ENCODE peak calls at places on chromosome 3, in five cellular contexts. X is brain microvascular endothelial cell, Y is T1000, L is NCI-H1417, K is GM23248. U is an unnamed sample.

GRCh38 chr3:36227982-36228381 is 152.3 kb upstream of the STAC start:
- DNase-seq in X (no peak), Y (no peak), L (no peak), K (no peak), U (no peak)

GRCh38 chr3:195565716-195566115 is 18.0 kb downstream of the APOD start:
- DNase-seq in X (no peak), Y (no peak), L (peak), K (no peak), U (no peak)

GRCh38 chr3:165839296-165840076 is 2.3 kb upstream of the BCHE start:
- DNase-seq in X (no peak), Y (no peak), L (peak), K (no peak), U (no peak)

GRCh38 chr3:36907911-36908646 is 36.8 kb downstream of the TRANK1 start:
- DNase-seq in X (peak), Y (peak), L (no peak), K (peak), U (peak)

GRCh38 chr3:66763294-66763693 is 234.8 kb upstream of the KBTBD8 start:
- DNase-seq in X (no peak), Y (peak), L (no peak), K (peak), U (no peak)

GRCh38 chr3:190385835-190386688 is 1.9 kb upstream of the CLDN16 start:
- DNase-seq in X (peak), Y (peak), L (no peak), K (peak), U (no peak)

GRCh38 chr3:186369217-186369616 is 7.2 kb upstream of the DGKG start:
- DNase-seq in X (no peak), Y (no peak), L (no peak), K (no peak), U (no peak)

GRCh38 chr3:188486126-188486525 is 332.2 kb downstream of the LPP start:
- DNase-seq in X (peak), Y (no peak), L (no peak), K (peak), U (no peak)

GRCh38 chr3:20225769-20226168 is 39.8 kb upstream of the SGO1 start:
- DNase-seq in X (peak), Y (no peak), L (peak), K (peak), U (no peak)

GRCh38 chr3:172107403-172107802 is 68.0 kb downstream of the FNDC3B start:
- DNase-seq in X (no peak), Y (no peak), L (no peak), K (peak), U (peak)

GRCh38 chr3:120177151-120177550 is 82.9 kb upstream of the GSK3B start:
- DNase-seq in X (peak), Y (peak), L (peak), K (peak), U (no peak)

GRCh38 chr3:152444029-152444641 is 175.4 kb downstream of the MBNL1 start:
- DNase-seq in X (no peak), Y (no peak), L (peak), K (peak), U (no peak)

GRCh38 chr3:24628523-24629258 is 134.0 kb upstream of the THRB start:
- DNase-seq in X (no peak), Y (no peak), L (peak), K (no peak), U (no peak)

GRCh38 chr3:44323341-44323955 is 15.1 kb upstream of the TCAIM start:
- DNase-seq in X (peak), Y (no peak), L (peak), K (peak), U (peak)

GRCh38 chr3:115580566-115580965 is 42.7 kb upstream of the GAP43 start:
- DNase-seq in X (no peak), Y (peak), L (no peak), K (peak), U (no peak)

GRCh38 chr3:126557761-126558160 is 971 bp downstream of the C3orf22 start:
- DNase-seq in X (no peak), Y (no peak), L (no peak), K (peak), U (no peak)

GRCh38 chr3:71127463-71128243 is 455.9 kb downstream of the FOXP1 start:
- DNase-seq in X (peak), Y (no peak), L (no peak), K (peak), U (no peak)

GRCh38 chr3:8455451-8456117 is 46.0 kb upstream of the LMCD1 start:
- DNase-seq in X (no peak), Y (no peak), L (no peak), K (no peak), U (no peak)

GRCh38 chr3:170707899-170708298 is 122.0 kb upstream of the SLC7A14 start:
- DNase-seq in X (no peak), Y (no peak), L (no peak), K (no peak), U (no peak)

GRCh38 chr3:126084667-126085180 is 800 bp upstream of the SLC41A3 start:
- DNase-seq in X (no peak), Y (no peak), L (peak), K (no peak), U (no peak)

GRCh38 chr3:64687781-64688515 is at the start of gene ADAMTS9:
- DNase-seq in X (peak), Y (peak), L (peak), K (peak), U (no peak)

GRCh38 chr3:101119535-101119934 is 126.3 kb upstream of the ABI3BP start:
- DNase-seq in X (peak), Y (no peak), L (no peak), K (peak), U (no peak)

GRCh38 chr3:125318497-125318847 is 56.7 kb downstream of the ZNF148 start:
- DNase-seq in X (no peak), Y (no peak), L (no peak), K (no peak), U (no peak)

GRCh38 chr3:111151438-111151837 is 79.8 kb downstream of the NECTIN3 start:
- DNase-seq in X (peak), Y (no peak), L (no peak), K (peak), U (no peak)

GRCh38 chr3:143897558-143898305 is 49.5 kb upstream of the SLC9A9 start:
- DNase-seq in X (peak), Y (no peak), L (peak), K (peak), U (no peak)

GRCh38 chr3:12541625-12542024 is 3.7 kb downstream of the MKRN2OS start:
- DNase-seq in X (no peak), Y (no peak), L (no peak), K (no peak), U (no peak)